ENCODE peak calls at places on chromosomes 4 and X, in six cellular contexts. N is transverse colon, B is body of pancreas, K is AG09309, C is nephron progenitor cell, H is coronary artery. L is an unnamed sample.

GRCh38 chr4:189912170-189912569 is 28.5 kb upstream of the FRG1 start:
- DNase-seq in N (no peak), B (no peak), K (no peak), C (no peak), H (no peak), L (no peak)

GRCh38 chrX:105894721-105895120 is 72.4 kb downstream of the NRK start:
- DNase-seq in N (no peak), B (no peak), K (no peak), C (no peak), H (no peak), L (no peak)

GRCh38 chr4:136036744-136037143 is 1495.5 kb downstream of the PCDH18 start:
- DNase-seq in N (no peak), B (no peak), K (no peak), C (no peak), H (no peak), L (peak; percentile 8)

GRCh38 chr4:87865960-87866598 is 33.3 kb downstream of the MEPE start:
- DNase-seq in N (no peak), B (no peak), K (no peak), C (no peak), H (no peak), L (no peak)

GRCh38 chrX:37800762-37801161 is 20.9 kb downstream of the CYBB start:
- DNase-seq in N (no peak), B (no peak), K (no peak), C (no peak), H (no peak), L (no peak)

GRCh38 chrX:110734894-110735541 is 60.6 kb downstream of the CHRDL1 start:
- DNase-seq in N (no peak), B (no peak), K (peak; percentile 64), C (no peak), H (no peak), L (no peak)

GRCh38 chrX:42952621-42953020 is 174.7 kb upstream of the PPP1R2C start:
- DNase-seq in N (no peak), B (no peak), K (no peak), C (no peak), H (no peak), L (no peak)

GRCh38 chr4:102761478-102761790 is 666 bp upstream of the MANBA start:
- DNase-seq in N (peak; percentile 19), B (no peak), K (no peak), C (no peak), H (no peak), L (no peak)

GRCh38 chr4:149914521-149915115 is 99.0 kb upstream of the IQCM start:
- DNase-seq in N (peak; percentile 45), B (peak; percentile 18), K (peak; percentile 28), C (peak; percentile 64), H (no peak), L (peak; percentile 34)

GRCh38 chrX:77953708-77954107 is 15.7 kb downstream of the PGAM4 start:
- DNase-seq in N (no peak), B (no peak), K (no peak), C (no peak), H (no peak), L (no peak)

GRCh38 chr4:82948647-82949204 is 48.2 kb downstream of the THAP9 start:
- DNase-seq in N (no peak), B (no peak), K (no peak), C (no peak), H (no peak), L (no peak)

GRCh38 chr4:16707874-16708273 is 190.6 kb downstream of the LDB2 start:
- DNase-seq in N (no peak), B (no peak), K (peak; percentile 47), C (no peak), H (no peak), L (no peak)

GRCh38 chrX:44035576-44035975 is 62.4 kb upstream of the NDP start:
- DNase-seq in N (no peak), B (no peak), K (no peak), C (no peak), H (no peak), L (no peak)

GRCh38 chr4:149884046-149884445 is 68.4 kb upstream of the IQCM start:
- DNase-seq in N (peak; percentile 46), B (no peak), K (peak; percentile 33), C (no peak), H (no peak), L (no peak)

GRCh38 chr4:176198316-176198903 is 3.0 kb upstream of the SPATA4 start:
- DNase-seq in N (peak; percentile 25), B (no peak), K (no peak), C (no peak), H (no peak), L (no peak)

GRCh38 chr4:80540349-80540748 is 204.8 kb downstream of the CFAP299 start:
- DNase-seq in N (no peak), B (no peak), K (no peak), C (no peak), H (no peak), L (no peak)

GRCh38 chr4:7434766-7435150 is at the start of gene PSAPL1:
- DNase-seq in N (peak; percentile 33), B (peak; percentile 19), K (no peak), C (peak; percentile 43), H (no peak), L (no peak)

GRCh38 chr4:174120446-174121142 is 162.9 kb downstream of the FBXO8 start:
- DNase-seq in N (no peak), B (peak; percentile 54), K (peak; percentile 31), C (peak; percentile 56), H (no peak), L (peak; percentile 44)

GRCh38 chrX:12974217-12974796 is 603 bp upstream of the TMSB4X start:
- DNase-seq in N (peak; percentile 74), B (peak; percentile 65), K (no peak), C (peak; percentile 36), H (no peak), L (peak; percentile 69)

GRCh38 chr4:27407616-27408015 is 547.0 kb downstream of the STIM2 start:
- DNase-seq in N (no peak), B (no peak), K (no peak), C (no peak), H (no peak), L (no peak)

GRCh38 chrX:5979338-5979737 is 249.3 kb downstream of the NLGN4X start:
- DNase-seq in N (no peak), B (no peak), K (no peak), C (no peak), H (no peak), L (no peak)

GRCh38 chrX:3549442-3549875 is 164.0 kb downstream of the PRKX start:
- DNase-seq in N (no peak), B (peak; percentile 29), K (no peak), C (no peak), H (no peak), L (no peak)

DNA sequence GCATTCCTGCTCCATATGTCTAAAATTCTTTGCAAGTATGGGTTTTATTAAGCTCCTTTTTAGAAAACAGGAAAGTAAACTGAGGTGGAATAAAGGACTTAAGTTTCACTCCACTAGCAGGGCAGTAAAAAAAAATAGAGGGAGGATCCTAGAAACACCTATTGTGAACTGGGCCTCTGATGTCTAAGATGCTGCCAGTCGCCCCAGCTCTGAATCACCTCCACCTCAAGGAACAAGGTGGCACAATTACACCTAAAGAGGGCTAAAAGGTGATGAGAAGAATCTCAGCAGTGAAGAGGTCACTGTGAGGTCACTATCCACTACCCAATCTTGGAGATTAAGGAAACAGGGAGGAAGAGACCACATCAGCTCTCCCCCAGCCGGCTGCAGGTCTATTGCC is 141.7 kb upstream of the FAM241A start:
- DNase-seq in N (no peak), B (no peak), K (no peak), C (no peak), H (no peak), L (no peak)
- TF ChIP-seq CTCF in N (no peak), B (no peak), K (no peak), C (no peak), H (no peak), L (no peak)

GRCh38 chrX:19121898-19122640 is at the start of gene ADGRG2:
- DNase-seq in N (peak; percentile 7), B (peak; percentile 30), K (peak; percentile 2), C (peak; percentile 63), H (no peak), L (no peak)
- TF ChIP-seq CTCF in N (no peak), B (no peak), K (peak; percentile 26), C (no peak), H (no peak), L (no peak)

DNA sequence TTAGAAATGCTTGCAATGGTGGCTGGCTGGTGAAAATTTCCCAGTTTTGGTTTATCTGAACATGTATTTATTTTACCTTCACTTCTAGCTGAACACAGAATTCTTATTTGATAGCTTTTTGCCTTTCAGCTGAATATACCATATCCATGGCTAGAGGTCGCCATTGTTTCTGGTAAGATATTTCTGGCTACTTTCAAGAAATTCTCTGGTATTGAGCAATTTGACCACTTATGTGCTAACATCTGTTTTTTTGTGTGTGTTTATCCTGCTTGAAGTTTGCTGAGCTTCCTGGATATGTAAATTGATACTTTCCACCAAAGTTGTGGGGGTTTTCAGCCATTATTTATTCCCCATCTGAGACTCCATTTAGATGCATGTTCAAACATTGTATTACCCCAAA is 75.4 kb downstream of the FBXW7 start:
- DNase-seq in N (no peak), B (no peak), K (peak; percentile 54), C (no peak), H (no peak), L (peak; percentile 77)
- TF ChIP-seq CTCF in N (no peak), B (no peak), K (peak; percentile 41), C (no peak), H (no peak), L (peak; percentile 5)

DNA sequence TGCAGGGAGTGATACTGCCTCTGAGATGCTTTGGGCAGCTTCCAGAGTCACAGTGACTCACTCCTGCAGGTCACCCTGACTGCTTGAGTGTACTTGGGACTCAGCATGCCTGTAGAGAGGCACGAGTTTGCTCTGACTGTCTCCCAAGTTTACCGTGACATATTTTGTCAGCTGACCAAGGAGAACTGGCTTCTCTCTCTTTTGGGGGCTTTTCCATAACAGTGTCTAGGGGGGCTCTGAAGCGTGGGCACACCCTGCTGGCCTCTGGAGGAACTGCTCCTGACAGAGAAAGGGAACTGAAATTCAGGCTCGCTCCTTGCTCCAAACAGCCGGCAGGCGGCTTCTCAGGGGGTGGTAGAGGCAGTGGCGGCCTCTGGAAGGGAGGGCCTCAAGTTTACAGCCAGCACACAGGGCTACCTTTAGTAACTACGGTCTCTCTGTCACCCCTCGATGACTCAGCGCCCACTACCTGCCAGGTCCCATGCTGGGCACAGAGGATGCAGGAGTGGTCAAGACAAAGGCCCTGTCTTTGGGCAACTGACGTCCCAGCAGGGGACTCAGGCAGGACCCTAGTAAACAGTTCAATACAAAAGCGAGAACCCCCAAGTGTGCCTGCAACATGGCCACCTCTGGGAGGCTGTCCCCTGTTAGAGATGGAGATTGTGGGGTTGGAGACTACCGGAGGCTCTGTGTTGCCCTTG is 17.8 kb downstream of the ZNF185 start:
- DNase-seq in N (no peak), B (peak; percentile 5), K (no peak), C (peak; percentile 56), H (no peak), L (peak; percentile 27)
- TF ChIP-seq CTCF in N (peak; percentile 22), B (peak; percentile 21), K (peak; percentile 60), C (peak; percentile 69), H (peak; percentile 31), L (peak; percentile 51)

GRCh38 chr4:127139788-127140286 is 492.9 kb upstream of the INTU start:
- DNase-seq in N (no peak), B (no peak), K (no peak), C (no peak), H (no peak), L (no peak)
- TF ChIP-seq CTCF in N (no peak), B (no peak), K (no peak), C (no peak), H (no peak), L (no peak)